ENCODE peak calls at places on chromosomes 11 and 22, in six cellular contexts. M, O, A, C, Z and D are unnamed samples. For H3K9me3 and H3K4me1, the result is how much of the 10 kb centered on the place peaks cover.

GRCh38 chr11:60871378-60872061 is 4.2 kb downstream of the ZP1 start:
- DNase-seq in M (no peak), O (peak), A (no peak), C (peak), Z (peak), D (peak)

GRCh38 chr11:19474954-19475811 is 234.4 kb upstream of the E2F8 start:
- DNase-seq in M (no peak), O (no peak), A (no peak), C (no peak), Z (no peak), D (no peak)

GRCh38 chr11:111541209-111542061 is 915 bp downstream of the LAYN start:
- DNase-seq in M (no peak), O (peak), A (peak), C (peak), Z (peak), D (peak)

GRCh38 chr22:45259754-45260394 is 19.2 kb upstream of the KIAA0930 start:
- DNase-seq in M (no peak), O (no peak), A (no peak), C (no peak), Z (no peak), D (no peak)

GRCh38 chr11:65556470-65557279 is 1.5 kb downstream of the LTBP3 start:
- DNase-seq in M (no peak), O (no peak), A (no peak), C (no peak), Z (no peak), D (peak)

GRCh38 chr11:16240687-16241086 is 115.7 kb downstream of the SOX6 start:
- DNase-seq in M (no peak), O (no peak), A (no peak), C (no peak), Z (no peak), D (no peak)

GRCh38 chr11:6799402-6799801 is at the start of gene OR6A2:
- DNase-seq in M (no peak), O (no peak), A (no peak), C (no peak), Z (no peak), D (peak)

GRCh38 chr11:35605691-35606090 is 12.6 kb upstream of the FJX1 start:
- DNase-seq in M (no peak), O (no peak), A (no peak), C (peak), Z (no peak), D (peak)

GRCh38 chr11:92865352-92865751 is 104.1 kb upstream of the MTNR1B start:
- DNase-seq in M (no peak), O (peak), A (no peak), C (no peak), Z (no peak), D (no peak)

GRCh38 chr11:106986261-106986660 is 32.0 kb downstream of the GUCY1A2 start:
- DNase-seq in M (no peak), O (peak), A (no peak), C (peak), Z (no peak), D (no peak)

GRCh38 chr11:36702330-36703054 is 104.5 kb upstream of the RAG2 start:
- DNase-seq in M (peak), O (peak), A (peak), C (no peak), Z (no peak), D (peak)

GRCh38 chr11:82398300-82398815 is 335.3 kb downstream of the FAM181B start:
- DNase-seq in M (no peak), O (no peak), A (no peak), C (no peak), Z (no peak), D (no peak)

GRCh38 chr22:21067075-21067900 is 21.5 kb downstream of the LRRC74B start:
- DNase-seq in M (no peak), O (no peak), A (no peak), C (no peak), Z (no peak), D (no peak)

GRCh38 chr11:47992959-47993820 is 12.8 kb downstream of the PTPRJ start:
- DNase-seq in M (peak), O (no peak), A (peak), C (no peak), Z (no peak), D (peak)

GRCh38 chr11:1126491-1126926 is 31.2 kb upstream of the MUC5AC start:
- DNase-seq in M (no peak), O (no peak), A (no peak), C (no peak), Z (peak), D (peak)

GRCh38 chr11:118084656-118085055 is 2.1 kb downstream of the SMIM35 start:
- DNase-seq in M (no peak), O (no peak), A (no peak), C (no peak), Z (no peak), D (no peak)

GRCh38 chr22:43293661-43294392 is 49.3 kb downstream of the SCUBE1 start:
- DNase-seq in M (no peak), O (no peak), A (peak), C (peak), Z (peak), D (peak)

GRCh38 chr11:32990481-32990880 is 25.2 kb upstream of the DEPDC7 start:
- DNase-seq in M (no peak), O (no peak), A (no peak), C (no peak), Z (no peak), D (no peak)

GRCh38 chr11:45217991-45218390 is 68.2 kb downstream of the SYT13 start:
- DNase-seq in M (no peak), O (peak), A (no peak), C (no peak), Z (no peak), D (no peak)

GRCh38 chr11:65042899-65043298 is 1.9 kb downstream of the SAC3D1 start:
- DNase-seq in M (no peak), O (no peak), A (no peak), C (no peak), Z (no peak), D (peak)

GRCh38 chr11:43920598-43921419 is 21.6 kb upstream of the C11orf96 start:
- DNase-seq in M (peak), O (peak), A (peak), C (peak), Z (no peak), D (peak)

GRCh38 chr11:10856689-10857603 is 907 bp downstream of the ZBED5 start:
- DNase-seq in M (no peak), O (peak), A (peak), C (peak), Z (no peak), D (peak)

GRCh38 chr22:29733362-29734322 is 13.8 kb downstream of the CABP7 start:
- DNase-seq in M (no peak), O (no peak), A (no peak), C (no peak), Z (peak), D (peak)

GRCh38 chr11:128621491-128622136 is 34.3 kb upstream of the ETS1 start:
- DNase-seq in M (no peak), O (peak), A (no peak), C (peak), Z (no peak), D (peak)

GRCh38 chr11:131591051-131591461 is 220.6 kb downstream of the NTM start:
- DNase-seq in M (no peak), O (no peak), A (no peak), C (no peak), Z (no peak), D (no peak)

GRCh38 chr22:47304854-47305253 is 542.4 kb downstream of the TBC1D22A start:
- DNase-seq in M (no peak), O (no peak), A (no peak), C (no peak), Z (no peak), D (no peak)
- H3K9me3 ChIP-seq in M (under half), O (under half), A (under half), C (under half), Z (under half), D (under half)

GRCh38 chr22:22843848-22844247 is 43.8 kb upstream of the IGLL5 start:
- DNase-seq in M (no peak), O (no peak), A (no peak), C (no peak), Z (no peak), D (no peak)

GRCh38 chr22:22849640-22850610 is 37.7 kb upstream of the IGLL5 start:
- DNase-seq in M (no peak), O (no peak), A (no peak), C (no peak), Z (no peak), D (no peak)

GRCh38 chr22:22851969-22852368 is 35.6 kb upstream of the IGLL5 start:
- DNase-seq in M (no peak), O (no peak), A (no peak), C (no peak), Z (no peak), D (no peak)

GRCh38 chr22:22853713-22854112 is 33.9 kb upstream of the IGLL5 start:
- DNase-seq in M (no peak), O (no peak), A (no peak), C (no peak), Z (no peak), D (no peak)

GRCh38 chr22:22848364-22848866 is 39.2 kb upstream of the IGLL5 start:
- DNase-seq in M (peak), O (peak), A (peak), C (no peak), Z (peak), D (peak)
- H3K4me1 ChIP-seq in M (under half), O (under half), A (under half), C (under half), Z (under half), D (under half)

GRCh38 chr22:27345681-27346080 is 455.9 kb downstream of the MN1 start:
- DNase-seq in M (no peak), O (no peak), A (no peak), C (no peak), Z (no peak), D (no peak)
- H3K9me3 ChIP-seq in M (under half), O (under half), A (under half), C (under half), Z (under half), D (under half)

GRCh38 chr11:122746611-122747305 is 91.2 kb downstream of the UBASH3B start:
- DNase-seq in M (no peak), O (no peak), A (no peak), C (no peak), Z (peak), D (peak)
- H3K4me1 ChIP-seq in M (under half), O (under half), A (under half), C (under half), Z (under half), D (under half)

GRCh38 chr11:127618721-127619120 is 618.2 kb upstream of the KIRREL3 start:
- DNase-seq in M (no peak), O (no peak), A (no peak), C (no peak), Z (no peak), D (no peak)
- H3K9me3 ChIP-seq in M (under half), O (under half), A (under half), C (under half), Z (under half), D (under half)

GRCh38 chr22:46756097-46756496 is 6.4 kb upstream of the TBC1D22A start:
- DNase-seq in M (no peak), O (no peak), A (no peak), C (no peak), Z (no peak), D (peak)
- H3K4me1 ChIP-seq in M (under half), O (under half), A (under half), C (under half), Z (under half), D (under half)